ENCODE peak calls at places on chromosomes 16 and 17, in six cellular contexts. One of them, this sample, is unnamed.
A peak's percentile ranks its signal among the peaks of the same experiment; 100 is the strongest.

GRCh38 chr16:2968368-2968737 is 795 bp upstream of the PAQR4 start:
- ATAC-seq in upper lobe of left lung: no peak
- ATAC-seq in A549: no peak
- ATAC-seq in HepG2: no peak
- ATAC-seq in GM12878: peak; percentile 6
- ATAC-seq in K562: peak; percentile 2
- ATAC-seq in this sample: no peak

GRCh38 chr17:80187090-80187489 is 17.3 kb downstream of the CARD14 start:
- ATAC-seq in HepG2: peak; percentile 29
- ATAC-seq in GM12878: no peak
- ATAC-seq in A549: peak; percentile 25
- ATAC-seq in upper lobe of left lung: peak; percentile 49
- ATAC-seq in K562: no peak
- ATAC-seq in this sample: peak; percentile 53

GRCh38 chr16:76535-77272 is 1.3 kb upstream of the MPG start:
- ATAC-seq in GM12878: peak; percentile 12
- ATAC-seq in HepG2: peak; percentile 24
- ATAC-seq in A549: no peak
- ATAC-seq in upper lobe of left lung: peak; percentile 69
- ATAC-seq in K562: peak; percentile 59
- ATAC-seq in this sample: peak; percentile 64

GRCh38 chr17:841313-841712 is 59.2 kb downstream of the MRM3 start:
- ATAC-seq in K562: no peak
- ATAC-seq in upper lobe of left lung: peak; percentile 67
- ATAC-seq in A549: peak; percentile 59
- ATAC-seq in HepG2: no peak
- ATAC-seq in GM12878: no peak
- ATAC-seq in this sample: no peak

GRCh38 chr16:84144859-84145639 is at the start of the genes DNAAF1 and HSDL1:
- ATAC-seq in upper lobe of left lung: peak; percentile 98
- ATAC-seq in K562: peak; percentile 89
- ATAC-seq in GM12878: peak; percentile 94
- ATAC-seq in HepG2: peak; percentile 74
- ATAC-seq in A549: peak; percentile 82
- ATAC-seq in this sample: peak; percentile 92

GRCh38 chr17:77147357-77147801 is 6.6 kb downstream of the SEC14L1 start:
- ATAC-seq in GM12878: peak; percentile 51
- ATAC-seq in K562: no peak
- ATAC-seq in HepG2: no peak
- ATAC-seq in upper lobe of left lung: no peak
- ATAC-seq in A549: no peak
- ATAC-seq in this sample: no peak

GRCh38 chr17:57405486-57406072 is 149.3 kb downstream of the MSI2 start:
- ATAC-seq in upper lobe of left lung: no peak
- ATAC-seq in HepG2: no peak
- ATAC-seq in A549: no peak
- ATAC-seq in GM12878: no peak
- ATAC-seq in K562: no peak
- ATAC-seq in this sample: no peak

GRCh38 chr16:4231367-4231766 is 10.5 kb downstream of the SRL start:
- ATAC-seq in A549: no peak
- ATAC-seq in upper lobe of left lung: no peak
- ATAC-seq in HepG2: no peak
- ATAC-seq in GM12878: no peak
- ATAC-seq in K562: no peak
- ATAC-seq in this sample: no peak

GRCh38 chr16:3131755-3132377 is 3.0 kb upstream of the ZNF213 start:
- ATAC-seq in HepG2: peak; percentile 58
- ATAC-seq in K562: peak; percentile 62
- ATAC-seq in GM12878: peak; percentile 27
- ATAC-seq in upper lobe of left lung: no peak
- ATAC-seq in A549: no peak
- ATAC-seq in this sample: no peak

GRCh38 chr16:30357085-30357714 is 2.1 kb upstream of the CD2BP2 start:
- ATAC-seq in K562: no peak
- ATAC-seq in A549: no peak
- ATAC-seq in upper lobe of left lung: no peak
- ATAC-seq in HepG2: no peak
- ATAC-seq in GM12878: no peak
- ATAC-seq in this sample: no peak

GRCh38 chr16:30355144-30355953 is at the start of gene CD2BP2:
- ATAC-seq in GM12878: peak; percentile 81
- ATAC-seq in upper lobe of left lung: peak; percentile 95
- ATAC-seq in A549: peak; percentile 85
- ATAC-seq in HepG2: peak; percentile 82
- ATAC-seq in K562: peak; percentile 90
- ATAC-seq in this sample: peak; percentile 95

GRCh38 chr16:30355954-30356308 is 823 bp upstream of the CD2BP2 start:
- ATAC-seq in K562: no peak
- ATAC-seq in upper lobe of left lung: no peak
- ATAC-seq in A549: no peak
- ATAC-seq in HepG2: no peak
- ATAC-seq in GM12878: no peak
- ATAC-seq in this sample: no peak

GRCh38 chr16:30357715-30358576 is 2.8 kb upstream of the CD2BP2 start:
- ATAC-seq in HepG2: no peak
- ATAC-seq in upper lobe of left lung: no peak
- ATAC-seq in K562: no peak
- ATAC-seq in GM12878: no peak
- ATAC-seq in A549: no peak
- ATAC-seq in this sample: no peak

DNA sequence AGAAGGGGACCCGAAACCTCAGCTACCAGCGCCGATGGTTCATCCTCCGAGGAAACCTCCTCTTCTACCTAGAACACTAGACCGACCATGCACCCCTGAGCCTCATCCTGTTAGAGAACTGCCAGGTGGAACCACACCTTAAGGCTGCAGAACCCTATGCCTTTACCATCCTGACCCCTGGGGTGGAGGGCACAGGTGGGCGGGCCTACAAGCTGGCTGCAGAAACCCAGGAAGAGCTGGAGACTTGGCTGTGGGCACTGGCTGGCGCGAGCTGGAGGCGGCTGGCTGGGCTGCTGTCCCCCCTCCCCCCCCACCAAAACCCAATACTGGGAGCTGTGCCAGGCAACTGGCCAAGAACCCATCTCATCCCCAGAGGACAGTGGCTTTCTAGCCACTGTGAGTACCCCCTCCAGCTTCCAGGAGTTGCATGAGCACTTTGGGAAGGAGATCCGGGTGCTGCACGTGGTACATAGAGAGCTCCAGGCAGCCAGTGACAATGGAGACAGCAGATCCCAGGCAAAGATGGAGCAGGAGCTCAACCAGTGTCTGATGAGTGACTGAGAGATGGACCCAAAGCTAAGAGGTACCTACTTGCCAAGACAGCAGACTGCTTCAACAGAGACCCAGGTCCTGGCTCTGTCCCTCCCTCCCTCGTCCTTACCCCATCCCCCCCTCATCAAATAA is 1.4 kb upstream of the CD2BP2 start:
- ATAC-seq in GM12878: no peak
- ATAC-seq in A549: no peak
- ATAC-seq in HepG2: no peak
- ATAC-seq in upper lobe of left lung: no peak
- ATAC-seq in K562: no peak
- ATAC-seq in this sample: no peak
- H3K27ac ChIP-seq in GM12878: no peak overlapping the region
- H3K27ac ChIP-seq in A549: peak overlapping the region; percentile 96
- H3K27ac ChIP-seq in HepG2: peak overlapping the region; percentile 92
- H3K27ac ChIP-seq in upper lobe of left lung: peak overlapping the region; percentile 97
- H3K27ac ChIP-seq in K562: peak overlapping the region; percentile 99
- H3K27ac ChIP-seq in this sample: peak overlapping the region; percentile 100

DNA sequence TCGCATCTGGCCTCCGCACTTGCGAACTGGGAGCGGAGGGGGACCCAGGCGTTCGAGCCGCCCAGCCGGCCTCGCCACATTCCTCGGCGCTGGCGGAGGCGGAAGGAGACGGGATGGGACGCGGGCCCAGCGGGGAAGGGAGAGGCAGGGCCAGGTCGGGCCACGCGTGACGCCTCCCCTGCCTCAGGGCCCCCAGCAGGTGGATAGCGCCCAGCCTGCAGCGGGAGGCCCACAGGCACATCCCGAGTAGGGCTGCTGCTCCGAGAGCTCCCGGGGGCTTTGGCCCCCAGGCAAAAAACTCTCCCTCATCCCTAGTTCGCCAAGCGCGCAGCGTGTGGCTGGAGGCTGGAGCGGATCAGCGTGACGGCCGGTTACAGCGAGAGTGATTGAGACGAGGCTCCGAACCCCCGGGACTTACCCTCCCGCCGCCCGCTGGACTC is 790 bp downstream of the PLEKHH3 start:
- ATAC-seq in GM12878: no peak
- ATAC-seq in upper lobe of left lung: no peak
- ATAC-seq in HepG2: peak; percentile 3
- ATAC-seq in A549: peak; percentile 3
- ATAC-seq in K562: peak; percentile 1
- ATAC-seq in this sample: peak; percentile 10
- TF ChIP-seq POLR2A in GM12878: peak; percentile 35
- TF ChIP-seq POLR2A in upper lobe of left lung: no peak
- TF ChIP-seq POLR2A in HepG2: no peak
- TF ChIP-seq POLR2A in A549: peak; percentile 17
- TF ChIP-seq POLR2A in K562: no peak
- TF ChIP-seq POLR2A in this sample: peak; percentile 49

DNA sequence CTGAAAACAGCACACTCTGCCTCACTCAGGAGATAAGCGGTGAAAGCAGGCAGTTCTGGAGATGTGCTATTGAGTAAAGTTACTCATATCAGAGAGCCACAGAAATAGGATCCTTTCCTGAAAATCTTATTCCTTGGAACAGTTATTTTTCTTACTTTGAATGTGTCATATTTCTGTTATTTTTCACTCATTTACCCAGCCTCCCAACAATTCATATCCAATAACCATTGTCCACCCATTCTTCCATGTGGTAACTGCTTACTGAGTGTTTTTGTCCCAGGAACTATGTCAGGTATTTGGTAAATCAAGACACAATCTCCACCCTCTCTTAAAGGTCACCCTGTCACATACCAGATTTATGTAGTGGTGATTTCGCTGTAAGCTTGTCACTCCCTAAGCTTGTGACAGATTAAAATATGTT is 144.9 kb downstream of the PARN start:
- ATAC-seq in K562: no peak
- ATAC-seq in upper lobe of left lung: no peak
- ATAC-seq in A549: no peak
- ATAC-seq in HepG2: no peak
- ATAC-seq in GM12878: no peak
- ATAC-seq in this sample: no peak
- TF ChIP-seq EP300 in K562: no peak
- TF ChIP-seq EP300 in upper lobe of left lung: no peak
- TF ChIP-seq EP300 in A549: no peak
- TF ChIP-seq EP300 in HepG2: no peak
- TF ChIP-seq EP300 in GM12878: no peak
- TF ChIP-seq EP300 in this sample: no peak

DNA sequence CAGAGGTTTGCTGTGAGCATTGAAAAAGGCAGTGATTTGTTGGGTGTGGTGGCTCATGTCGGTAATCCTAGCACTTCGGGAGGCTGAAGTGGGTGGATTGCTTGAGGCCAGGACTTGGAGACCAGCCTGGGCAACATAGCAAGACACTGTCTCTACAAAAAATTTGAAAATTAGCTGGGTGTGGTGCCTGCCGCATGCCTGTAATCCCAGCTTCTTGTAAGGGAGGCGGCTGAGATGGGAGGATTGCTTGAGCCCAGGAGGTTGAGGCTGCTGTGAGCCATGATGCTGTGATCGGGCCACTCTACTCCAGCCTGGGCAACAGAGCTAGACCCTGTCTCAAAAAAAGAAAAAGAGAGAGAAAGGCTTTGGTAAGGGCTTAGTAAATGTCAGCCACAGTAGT is 7.0 kb upstream of the NPIPB2 start:
- ATAC-seq in A549: no peak
- ATAC-seq in upper lobe of left lung: no peak
- ATAC-seq in K562: no peak
- ATAC-seq in HepG2: no peak
- ATAC-seq in GM12878: no peak
- ATAC-seq in this sample: no peak
- H3K27ac ChIP-seq in A549: no peak overlapping the region
- H3K27ac ChIP-seq in upper lobe of left lung: no peak overlapping the region
- H3K27ac ChIP-seq in K562: no peak overlapping the region
- H3K27ac ChIP-seq in HepG2: no peak overlapping the region
- H3K27ac ChIP-seq in GM12878: no peak overlapping the region
- H3K27ac ChIP-seq in this sample: no peak overlapping the region

DNA sequence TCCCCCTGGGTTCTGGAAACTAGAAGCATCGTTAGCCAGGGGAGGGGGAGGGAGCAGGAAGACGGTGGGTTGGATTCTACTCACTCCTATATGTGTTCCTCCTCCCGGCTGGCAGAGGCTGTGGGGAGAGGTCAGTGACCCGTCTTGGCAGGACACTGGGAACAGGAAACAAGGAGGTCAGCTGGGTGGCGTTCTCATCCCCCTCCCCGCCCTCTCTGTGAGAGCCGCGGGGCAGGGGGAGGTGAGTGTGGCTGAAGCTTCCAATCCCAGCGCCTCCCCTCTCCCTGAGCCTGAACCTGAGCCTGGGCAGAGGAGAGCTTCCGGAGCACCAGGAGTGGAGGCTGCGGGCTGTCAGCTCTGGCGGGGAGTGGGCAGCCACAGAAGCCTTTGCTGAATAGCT is 12.5 kb downstream of the GPRC5C start:
- ATAC-seq in GM12878: no peak
- ATAC-seq in K562: no peak
- ATAC-seq in HepG2: no peak
- ATAC-seq in A549: no peak
- ATAC-seq in upper lobe of left lung: peak; percentile 16
- ATAC-seq in this sample: peak; percentile 17
- TF ChIP-seq POLR2A in GM12878: no peak
- TF ChIP-seq POLR2A in K562: no peak
- TF ChIP-seq POLR2A in HepG2: no peak
- TF ChIP-seq POLR2A in A549: no peak
- TF ChIP-seq POLR2A in upper lobe of left lung: no peak
- TF ChIP-seq POLR2A in this sample: no peak

GRCh38 chr16:78126662-78127061 is 27.2 kb downstream of the WWOX start:
- ATAC-seq in A549: no peak
- ATAC-seq in upper lobe of left lung: no peak
- ATAC-seq in GM12878: no peak
- ATAC-seq in HepG2: no peak
- ATAC-seq in K562: no peak
- ATAC-seq in this sample: no peak

GRCh38 chr16:78127130-78127529 is 27.7 kb downstream of the WWOX start:
- ATAC-seq in GM12878: no peak
- ATAC-seq in upper lobe of left lung: peak; percentile 63
- ATAC-seq in A549: no peak
- ATAC-seq in HepG2: no peak
- ATAC-seq in K562: no peak
- ATAC-seq in this sample: peak; percentile 47

GRCh38 chr16:78118469-78119025 is 19.1 kb downstream of the WWOX start:
- ATAC-seq in upper lobe of left lung: no peak
- ATAC-seq in A549: no peak
- ATAC-seq in GM12878: no peak
- ATAC-seq in HepG2: peak; percentile 41
- ATAC-seq in K562: no peak
- ATAC-seq in this sample: no peak

GRCh38 chr16:78125112-78125844 is 25.8 kb downstream of the WWOX start:
- ATAC-seq in upper lobe of left lung: no peak
- ATAC-seq in GM12878: no peak
- ATAC-seq in A549: no peak
- ATAC-seq in HepG2: no peak
- ATAC-seq in K562: no peak
- ATAC-seq in this sample: no peak

GRCh38 chr16:78122774-78123315 is 23.4 kb downstream of the WWOX start:
- ATAC-seq in A549: peak; percentile 81
- ATAC-seq in HepG2: peak; percentile 86
- ATAC-seq in GM12878: peak; percentile 95
- ATAC-seq in K562: peak; percentile 90
- ATAC-seq in upper lobe of left lung: peak; percentile 87
- ATAC-seq in this sample: peak; percentile 62
- TF ChIP-seq EP300 in A549: no peak
- TF ChIP-seq EP300 in HepG2: no peak
- TF ChIP-seq EP300 in GM12878: no peak
- TF ChIP-seq EP300 in K562: no peak
- TF ChIP-seq EP300 in upper lobe of left lung: no peak
- TF ChIP-seq EP300 in this sample: no peak

GRCh38 chr16:69839798-69840409 is 77.8 kb downstream of the WWP2 start:
- ATAC-seq in GM12878: no peak
- ATAC-seq in A549: no peak
- ATAC-seq in HepG2: peak; percentile 81
- ATAC-seq in K562: no peak
- ATAC-seq in upper lobe of left lung: peak; percentile 23
- ATAC-seq in this sample: peak; percentile 31
- H3K27ac ChIP-seq in GM12878: no peak overlapping the region
- H3K27ac ChIP-seq in A549: no peak overlapping the region
- H3K27ac ChIP-seq in HepG2: peak overlapping the region; percentile 82
- H3K27ac ChIP-seq in K562: no peak overlapping the region
- H3K27ac ChIP-seq in upper lobe of left lung: peak overlapping the region; percentile 40
- H3K27ac ChIP-seq in this sample: no peak overlapping the region

This sample was measured in gastroesophageal sphincter.